ENCODE peak calls at places on chromosomes 5 and 9, in nine cellular contexts. X, I, C, F, R, M, S, Q and U are unnamed samples.

GRCh38 chr5:97846646-97847045 is 663.6 kb upstream of the RIOK2 start:
- DNase-seq in Q (no peak), S (no peak), M (peak), I (no peak), F (no peak), R (no peak), X (no peak), C (no peak), U (no peak)

GRCh38 chr9:2065704-2066103 is 50.6 kb downstream of the SMARCA2 start:
- DNase-seq in S (no peak), Q (no peak), X (no peak), R (no peak), M (no peak), I (no peak), C (no peak), F (no peak), U (no peak)

GRCh38 chr5:173500213-173500560 is 116.3 kb downstream of the BOD1 start:
- DNase-seq in C (no peak), R (no peak), I (no peak), Q (no peak), F (no peak), S (no peak), X (no peak), M (no peak), U (no peak)

GRCh38 chr5:60541980-60542379 is 158.0 kb downstream of the DEPDC1B start:
- DNase-seq in I (no peak), S (no peak), M (peak), R (peak), F (peak), Q (peak), X (no peak), C (peak), U (no peak)

GRCh38 chr9:132424857-132425702 is 15.1 kb downstream of the CFAP77 start:
- DNase-seq in F (no peak), I (no peak), Q (no peak), R (no peak), X (no peak), M (no peak), C (no peak), S (no peak), U (no peak)

GRCh38 chr9:84447305-84447704 is 106.7 kb upstream of the SLC28A3 start:
- DNase-seq in Q (no peak), R (no peak), M (no peak), C (peak), X (no peak), I (no peak), F (no peak), S (no peak), U (no peak)

GRCh38 chr9:35163413-35163812 is 1.6 kb downstream of the UNC13B start:
- DNase-seq in I (no peak), F (no peak), S (no peak), Q (no peak), X (no peak), R (no peak), C (no peak), M (no peak), U (no peak)

GRCh38 chr5:36740259-36740898 is 134.0 kb downstream of the SLC1A3 start:
- DNase-seq in C (no peak), I (no peak), Q (no peak), R (no peak), F (no peak), X (no peak), M (no peak), S (no peak), U (no peak)

GRCh38 chr9:80285325-80285724 is 713.6 kb downstream of the TLE4 start:
- DNase-seq in R (peak), F (no peak), X (no peak), C (peak), M (peak), I (peak), S (no peak), Q (peak), U (no peak)

GRCh38 chr9:121297414-121297813 is 29.5 kb downstream of the GSN start:
- DNase-seq in C (no peak), R (no peak), S (no peak), Q (no peak), X (no peak), I (no peak), M (no peak), F (no peak), U (no peak)

GRCh38 chr5:151671979-151672378 is 14.7 kb downstream of the SPARC start:
- DNase-seq in X (no peak), M (peak), S (no peak), Q (peak), C (peak), F (peak), R (peak), I (no peak), U (no peak)

GRCh38 chr5:44189255-44189654 is 200.0 kb downstream of the FGF10 start:
- DNase-seq in M (no peak), S (no peak), I (no peak), F (no peak), R (no peak), Q (no peak), C (no peak), X (no peak), U (no peak)

GRCh38 chr5:103224118-103224893 is 34.3 kb upstream of the MACIR start:
- DNase-seq in S (peak), C (peak), I (peak), R (peak), X (peak), Q (peak), M (peak), F (peak), U (peak)

GRCh38 chr5:121968910-121969607 is 7.3 kb downstream of the SRFBP1 start:
- DNase-seq in C (peak), S (no peak), F (no peak), M (peak), R (peak), I (peak), X (peak), Q (peak), U (no peak)

GRCh38 chr5:33272288-33272687 is 168.5 kb upstream of the TARS1 start:
- DNase-seq in S (no peak), C (peak), R (peak), M (peak), I (peak), X (peak), Q (peak), F (no peak), U (no peak)